ENCODE peak calls at places on chromosomes 5 and 9, in five cellular contexts. G, Q, N, M and K are unnamed samples.

GRCh38 chr9:38254151-38254550 is 138.4 kb upstream of the ALDH1B1 start:
- DNase-seq in G (no peak), Q (no peak), N (no peak), M (no peak), K (no peak)

GRCh38 chr9:20404192-20404813 is 218.0 kb downstream of the MLLT3 start:
- DNase-seq in G (no peak), Q (no peak), N (no peak), M (no peak), K (no peak)

GRCh38 chr5:149429839-149430721 is 51.0 kb upstream of the IL17B start:
- DNase-seq in G (no peak), Q (peak; percentile 85), N (no peak), M (peak; percentile 84), K (no peak)

GRCh38 chr5:41156739-41157138 is 56.6 kb downstream of the C6 start:
- DNase-seq in G (no peak), Q (no peak), N (no peak), M (no peak), K (no peak)

GRCh38 chr5:36573441-36573840 is 33.0 kb upstream of the SLC1A3 start:
- DNase-seq in G (no peak), Q (no peak), N (no peak), M (no peak), K (no peak)

GRCh38 chr5:54616031-54616430 is 98.5 kb downstream of the SNX18 start:
- DNase-seq in G (no peak), Q (no peak), N (no peak), M (peak; percentile 13), K (no peak)

GRCh38 chr5:44266882-44267577 is 122.2 kb downstream of the FGF10 start:
- DNase-seq in G (no peak), Q (no peak), N (no peak), M (no peak), K (no peak)

GRCh38 chr5:107869459-107870115 is 198.8 kb upstream of the EFNA5 start:
- DNase-seq in G (no peak), Q (no peak), N (no peak), M (no peak), K (no peak)

GRCh38 chr9:126298319-126298801 is 28.3 kb upstream of the MVB12B start:
- DNase-seq in G (no peak), Q (no peak), N (no peak), M (no peak), K (no peak)

GRCh38 chr5:171449426-171449825 is 30.0 kb downstream of the FGF18 start:
- DNase-seq in G (no peak), Q (no peak), N (no peak), M (no peak), K (no peak)

GRCh38 chr5:171152382-171152781 is 156.7 kb upstream of the TLX3 start:
- DNase-seq in G (peak; percentile 17), Q (no peak), N (no peak), M (no peak), K (peak; percentile 30)

GRCh38 chr5:138369249-138369648 is 16.8 kb downstream of the KDM3B start:
- DNase-seq in G (no peak), Q (no peak), N (no peak), M (no peak), K (no peak)

GRCh38 chr5:31106742-31107546 is 86.5 kb upstream of the CDH6 start:
- DNase-seq in G (no peak), Q (no peak), N (no peak), M (no peak), K (no peak)

GRCh38 chr9:35993976-35994720 is 36.2 kb upstream of the OR2S2 start:
- DNase-seq in G (no peak), Q (no peak), N (no peak), M (no peak), K (no peak)

GRCh38 chr5:93307557-93307956 is 273.5 kb downstream of the NR2F1-AS1 start:
- DNase-seq in G (no peak), Q (no peak), N (no peak), M (no peak), K (no peak)

GRCh38 chr5:5995819-5996218 is 382.5 kb downstream of the MED10 start:
- DNase-seq in G (no peak), Q (no peak), N (no peak), M (no peak), K (no peak)

GRCh38 chr5:131164161-131164930 is 710 bp downstream of the HINT1 start:
- DNase-seq in G (peak; percentile 89), Q (peak; percentile 72), N (no peak), M (peak; percentile 46), K (peak; percentile 69)

GRCh38 chr5:143922718-143923117 is 110.8 kb downstream of the HMHB1 start:
- DNase-seq in G (no peak), Q (no peak), N (no peak), M (no peak), K (no peak)

GRCh38 chr9:124803911-124804310 is 27.0 kb downstream of the OLFML2A start:
- DNase-seq in G (no peak), Q (no peak), N (no peak), M (no peak), K (no peak)

GRCh38 chr5:54525226-54525625 is 7.7 kb downstream of the SNX18 start:
- DNase-seq in G (no peak), Q (no peak), N (no peak), M (no peak), K (no peak)

GRCh38 chr5:180470361-180470760 is 23.8 kb upstream of the CNOT6 start:
- DNase-seq in G (no peak), Q (no peak), N (no peak), M (no peak), K (no peak)

DNA sequence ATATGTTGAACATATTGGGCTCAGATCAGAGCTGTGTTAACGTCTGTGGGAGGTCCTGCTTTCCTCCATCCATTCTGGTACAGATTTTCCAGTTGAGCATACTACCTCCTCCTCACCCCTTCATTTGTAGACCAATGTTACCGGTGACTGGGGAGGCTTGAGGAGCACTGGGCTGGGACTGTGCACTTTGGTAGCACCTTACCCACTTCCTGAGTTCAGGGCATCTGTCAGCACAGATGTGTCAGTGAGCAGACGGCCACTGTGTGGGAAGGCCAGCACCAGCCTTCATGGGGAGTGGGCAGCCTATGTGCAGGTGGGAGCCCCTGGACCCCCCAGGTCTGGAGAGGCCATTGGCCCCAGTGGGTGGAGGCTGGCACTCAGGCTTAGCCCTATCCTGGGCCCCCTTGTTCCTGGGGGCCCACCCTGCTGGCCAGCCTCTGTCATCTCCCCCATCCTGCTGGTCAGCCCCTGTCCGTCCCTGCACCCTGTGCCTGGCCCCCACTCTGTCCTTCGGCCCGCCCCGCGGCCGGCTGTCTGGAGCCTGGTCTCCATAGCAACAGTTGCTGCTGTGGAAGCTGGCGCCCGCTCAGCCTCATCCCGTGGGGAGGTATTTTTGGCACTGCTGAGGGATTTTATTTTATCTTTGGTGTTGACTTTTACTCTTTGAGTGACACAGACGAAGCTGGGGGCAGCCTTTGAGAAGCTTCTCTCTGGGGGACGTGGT is 21.3 kb downstream of the WNK2 start:
- DNase-seq in G (peak; percentile 86), Q (no peak), N (no peak), M (peak; percentile 48), K (no peak)
- TF ChIP-seq FOXM1 in G (no peak), Q (no peak), N (no peak), M (no peak), K (no peak)

GRCh38 chr9:116213673-116214047 is 60.1 kb downstream of the PAPPA start:
- DNase-seq in G (no peak), Q (no peak), N (no peak), M (no peak), K (no peak)
- TF ChIP-seq FOXM1 in G (no peak), Q (no peak), N (no peak), M (no peak), K (no peak)

GRCh38 chr9:91243029-91243428 is 118.7 kb downstream of the AUH start:
- DNase-seq in G (no peak), Q (no peak), N (no peak), M (no peak), K (no peak)

GRCh38 chr9:91248707-91249106 is 113.0 kb downstream of the AUH start:
- DNase-seq in G (no peak), Q (no peak), N (no peak), M (no peak), K (no peak)

GRCh38 chr9:91247278-91247677 is 114.4 kb downstream of the AUH start:
- DNase-seq in G (no peak), Q (no peak), N (no peak), M (no peak), K (no peak)

GRCh38 chr9:91246842-91247241 is 114.9 kb downstream of the AUH start:
- DNase-seq in G (no peak), Q (no peak), N (no peak), M (no peak), K (no peak)

DNA sequence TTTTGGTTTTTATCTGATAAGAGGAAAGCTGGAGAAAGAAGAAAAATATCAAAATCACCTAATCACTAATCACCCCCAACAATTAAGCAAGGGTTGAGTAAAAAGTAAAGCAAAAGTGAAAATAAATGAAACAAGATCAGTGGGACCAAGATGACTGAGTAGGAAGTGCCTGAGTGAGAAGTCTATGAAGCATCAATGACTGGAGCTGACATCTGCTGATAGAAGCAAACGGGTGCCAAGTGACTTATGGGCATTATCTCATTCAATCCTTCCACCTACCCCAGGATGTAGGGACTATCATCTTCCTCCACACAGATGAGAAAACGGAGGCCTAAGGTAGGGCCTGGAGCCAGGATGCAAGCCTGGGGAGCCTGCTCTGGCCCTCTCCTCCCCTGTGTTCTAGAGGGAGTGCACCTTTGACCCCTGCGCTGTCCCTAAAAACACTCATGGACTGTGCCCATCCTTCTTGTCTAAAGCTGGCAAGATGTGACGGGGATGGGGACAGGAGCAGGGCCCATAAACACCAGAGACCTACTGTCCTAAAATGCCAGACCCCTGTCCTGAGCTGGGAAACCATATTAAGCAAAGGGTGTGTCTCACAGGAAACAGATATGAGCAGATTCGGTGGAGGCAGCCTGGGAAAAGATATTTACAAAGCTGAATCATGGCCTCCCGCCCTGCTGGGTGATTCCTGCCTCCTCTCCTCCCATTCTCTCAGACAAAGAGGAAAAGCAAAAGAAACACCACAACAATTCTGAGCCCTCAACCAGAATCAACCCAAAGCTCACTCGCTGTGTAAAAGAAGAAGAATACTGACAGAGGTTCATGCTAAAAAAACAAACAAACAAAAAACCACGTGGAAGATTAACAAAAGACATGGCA is 116.0 kb downstream of the AUH start:
- DNase-seq in G (no peak), Q (peak; percentile 10), N (no peak), M (no peak), K (no peak)
- TF ChIP-seq FOXM1 in G (no peak), Q (no peak), N (no peak), M (no peak), K (no peak)

DNA sequence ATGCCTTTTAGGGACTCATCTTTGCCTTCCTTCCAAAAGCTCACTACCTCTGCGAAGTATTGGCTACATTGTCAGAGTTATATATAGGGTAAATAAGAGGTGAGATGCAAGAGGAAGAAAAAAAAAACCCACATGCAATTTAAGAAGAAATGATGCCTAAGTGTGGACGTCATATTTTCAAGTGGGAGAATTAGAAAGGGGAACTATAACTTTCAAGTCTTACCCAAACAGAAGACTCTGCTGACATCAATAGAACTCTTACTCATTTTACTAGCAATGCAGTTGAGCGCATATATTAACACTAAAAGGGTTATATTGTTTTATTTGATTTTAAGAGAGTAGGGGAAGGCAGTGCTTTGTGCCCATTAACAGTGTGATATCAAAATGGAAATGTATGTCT is 15.7 kb downstream of the EBF1 start:
- DNase-seq in G (no peak), Q (no peak), N (no peak), M (no peak), K (no peak)
- TF ChIP-seq FOXM1 in G (no peak), Q (no peak), N (no peak), M (no peak), K (no peak)

GRCh38 chr5:166083183-166083959 is 2208.1 kb upstream of the WWC1 start:
- DNase-seq in G (no peak), Q (no peak), N (no peak), M (no peak), K (no peak)
- TF ChIP-seq FOXM1 in G (no peak), Q (no peak), N (no peak), M (no peak), K (no peak)